ENCODE peak calls at places on chromosomes 13 and 19, in five cellular contexts. S is fibroblast of lung, Z is left ventricle myocardium superior, N is anterior cingulate cortex, X is tibial nerve. R is an unnamed sample.

GRCh38 chr13:111159362-111160320 is 44.5 kb downstream of the ARHGEF7 start:
- DNase-seq in S (no peak), Z (no peak), N (no peak), X (no peak), R (no peak)

GRCh38 chr13:20461481-20461859 is 64.2 kb downstream of the CRYL1 start:
- DNase-seq in S (peak), Z (no peak), N (no peak), X (no peak), R (no peak)

GRCh38 chr13:111245781-111246384 is 74.6 kb upstream of the TEX29 start:
- DNase-seq in S (peak), Z (no peak), N (no peak), X (no peak), R (no peak)

GRCh38 chr13:65540064-65540635 is 1690.0 kb downstream of the PCDH9 start:
- DNase-seq in S (peak), Z (no peak), N (no peak), X (no peak), R (no peak)

GRCh38 chr19:42105358-42105757 is 26.9 kb downstream of the POU2F2 start:
- DNase-seq in S (no peak), Z (no peak), N (no peak), X (no peak), R (no peak)

GRCh38 chr13:93244141-93244917 is 17.7 kb downstream of the GPC6 start:
- DNase-seq in S (peak), Z (peak), N (no peak), X (no peak), R (no peak)

GRCh38 chr13:111398196-111398595 is 77.8 kb downstream of the TEX29 start:
- DNase-seq in S (no peak), Z (no peak), N (no peak), X (no peak), R (no peak)

GRCh38 chr19:46076951-46077814 is 36.4 kb upstream of the IGFL4 start:
- DNase-seq in S (peak), Z (no peak), N (peak), X (peak), R (peak)

GRCh38 chr13:29859971-29860370 is 9.6 kb upstream of the UBL3 start:
- DNase-seq in S (peak), Z (no peak), N (no peak), X (no peak), R (no peak)

GRCh38 chr13:29465741-29466293 is 129.7 kb downstream of the SLC7A1 start:
- DNase-seq in S (peak), Z (peak), N (no peak), X (peak), R (no peak)

GRCh38 chr19:17954401-17954800 is 12.5 kb upstream of the KCNN1 start:
- DNase-seq in S (no peak), Z (no peak), N (no peak), X (no peak), R (no peak)

GRCh38 chr13:49113526-49114286 is 106.4 kb upstream of the MLNR start:
- DNase-seq in S (peak), Z (no peak), N (no peak), X (no peak), R (no peak)

GRCh38 chr13:113113846-113114271 is 8.3 kb downstream of the F7 start:
- DNase-seq in S (no peak), Z (no peak), N (no peak), X (no peak), R (no peak)

GRCh38 chr13:107233541-107233940 is 665.6 kb upstream of the ARGLU1 start:
- DNase-seq in S (no peak), Z (no peak), N (no peak), X (no peak), R (no peak)

GRCh38 chr13:112324121-112324520 is 52.0 kb upstream of the SPACA7 start:
- DNase-seq in S (no peak), Z (no peak), N (no peak), X (no peak), R (no peak)